ENCODE peak calls at places on chromosomes 1 and 21, in four cellular contexts. G, P, I and C are unnamed samples.

GRCh38 chr1:26677306-26678115 is 18.3 kb upstream of the ARID1A start:
- DNase-seq in G (peak), P (peak), I (peak), C (peak)

GRCh38 chr1:5718716-5719632 is 273.3 kb downstream of the NPHP4 start:
- DNase-seq in G (no peak), P (no peak), I (no peak), C (no peak)

GRCh38 chr1:213724640-213725536 is 262.9 kb upstream of the PROX1 start:
- DNase-seq in G (peak), P (peak), I (peak), C (no peak)

GRCh38 chr21:41816583-41817165 is 49.8 kb upstream of the RIPK4 start:
- DNase-seq in G (peak), P (peak), I (peak), C (peak)

GRCh38 chr1:172727956-172728603 is 69.2 kb downstream of the FASLG start:
- DNase-seq in G (no peak), P (no peak), I (no peak), C (peak)

GRCh38 chr1:106222415-106222814 is 834.1 kb upstream of the PRMT6 start:
- DNase-seq in G (no peak), P (no peak), I (no peak), C (no peak)

GRCh38 chr1:167748901-167749300 is 27.1 kb downstream of the MPZL1 start:
- DNase-seq in G (no peak), P (no peak), I (no peak), C (no peak)

GRCh38 chr1:216702170-216702569 is 21.1 kb downstream of the ESRRG start:
- DNase-seq in G (no peak), P (no peak), I (no peak), C (no peak)

GRCh38 chr1:85465791-85466134 is 804 bp upstream of the DDAH1 start:
- DNase-seq in G (no peak), P (no peak), I (no peak), C (no peak)

GRCh38 chr1:36161656-36162531 is 5.9 kb downstream of the MAP7D1 start:
- DNase-seq in G (no peak), P (no peak), I (peak), C (peak)

GRCh38 chr1:162530318-162530984 is 31.1 kb upstream of the UAP1 start:
- DNase-seq in G (no peak), P (no peak), I (no peak), C (no peak)

GRCh38 chr21:37450385-37451044 is 83.9 kb downstream of the DYRK1A start:
- DNase-seq in G (no peak), P (no peak), I (no peak), C (no peak)

GRCh38 chr1:247111636-247112478 is 7.7 kb upstream of the ZNF669 start:
- DNase-seq in G (peak), P (peak), I (peak), C (peak)

GRCh38 chr21:14603202-14603601 is 57.1 kb upstream of the SAMSN1 start:
- DNase-seq in G (no peak), P (no peak), I (no peak), C (no peak)

GRCh38 chr21:44793269-44794030 is 8.2 kb downstream of the UBE2G2 start:
- DNase-seq in G (peak), P (peak), I (peak), C (peak)

GRCh38 chr1:107926436-107927080 is 38.4 kb downstream of the VAV3 start:
- DNase-seq in G (no peak), P (no peak), I (no peak), C (no peak)

DNA sequence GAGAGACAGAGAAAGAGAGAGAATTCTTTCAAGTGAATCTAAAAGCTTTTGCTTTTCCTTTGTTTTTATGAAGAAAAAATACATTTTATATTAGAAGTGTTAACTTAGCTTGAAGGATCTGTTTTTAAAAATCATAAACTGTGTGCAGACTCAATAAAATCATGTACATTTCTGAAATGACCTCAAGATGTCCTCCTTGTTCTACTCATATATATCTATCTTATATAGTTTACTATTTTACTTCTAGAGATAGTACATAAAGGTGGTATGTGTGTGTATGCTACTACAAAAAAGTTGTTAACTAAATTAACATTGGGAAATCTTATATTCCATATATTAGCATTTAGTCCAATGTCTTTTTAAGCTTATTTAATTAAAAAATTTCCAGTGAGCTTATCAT is 117.6 kb downstream of the PTPRC start:
- DNase-seq in G (no peak), P (no peak), I (no peak), C (no peak)
- TF ChIP-seq CTCF in G (peak), P (peak), I (no peak), C (no peak)

GRCh38 chr1:2381741-2382620 is 9.4 kb downstream of the MORN1 start:
- DNase-seq in G (peak), P (peak), I (peak), C (peak)
- TF ChIP-seq CTCF in G (peak), P (peak), I (peak), C (peak)

DNA sequence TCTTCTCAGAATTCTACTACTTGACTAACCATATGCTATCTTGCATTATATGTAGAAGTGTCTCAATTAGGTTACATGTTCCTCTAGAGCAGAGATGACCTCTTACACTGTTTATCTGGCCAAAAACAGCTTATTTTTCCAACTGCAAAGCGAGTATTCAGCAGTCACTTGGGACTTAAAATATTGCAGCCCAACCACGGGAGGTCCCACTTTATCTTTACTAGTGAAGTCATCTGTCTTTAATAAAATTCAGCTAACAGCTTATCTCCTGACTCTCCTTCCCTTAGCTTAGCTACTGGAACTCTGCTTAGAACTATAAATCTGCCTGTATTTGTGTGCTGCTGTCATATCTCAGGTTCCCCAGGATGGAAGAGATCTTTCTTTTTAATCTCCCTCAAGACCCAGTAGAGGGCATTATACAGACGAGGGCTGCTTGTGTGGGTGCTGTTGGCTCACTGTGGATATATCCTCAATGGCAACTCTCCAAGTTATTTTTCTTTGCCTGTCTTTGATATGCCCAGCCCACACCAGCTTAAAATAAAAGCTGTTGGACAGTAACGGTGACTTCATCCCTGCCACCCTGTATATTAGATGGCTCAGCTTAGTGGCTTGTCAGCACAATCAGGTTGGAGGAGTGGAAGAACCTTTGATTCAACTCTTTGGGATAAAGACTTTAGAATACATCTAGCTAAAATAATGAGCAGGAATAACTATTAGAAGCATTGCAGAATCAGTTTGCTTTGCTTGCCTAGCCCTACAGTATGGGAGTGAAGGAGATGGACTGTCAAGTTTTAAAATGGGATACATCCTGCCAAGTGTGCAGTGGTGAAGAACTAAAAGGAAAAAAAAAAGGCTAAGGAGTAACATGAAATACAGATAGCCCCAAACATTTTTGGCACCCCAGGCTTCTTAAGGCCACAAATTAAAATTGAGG is 9.6 kb downstream of the ENSA start:
- DNase-seq in G (no peak), P (no peak), I (peak), C (peak)
- TF ChIP-seq CTCF in G (no peak), P (peak), I (peak), C (no peak)

GRCh38 chr1:13828454-13829151 is 128.6 kb downstream of the PRDM2 start:
- DNase-seq in G (peak), P (no peak), I (peak), C (peak)
- TF ChIP-seq CTCF in G (peak), P (peak), I (peak), C (no peak)

GRCh38 chr1:203271962-203272632 is 33.2 kb upstream of the BTG2 start:
- DNase-seq in G (peak), P (no peak), I (peak), C (no peak)

GRCh38 chr1:203271018-203271743 is 34.1 kb upstream of the BTG2 start:
- DNase-seq in G (peak), P (no peak), I (peak), C (peak)

GRCh38 chr1:203269654-203270020 is 35.7 kb upstream of the BTG2 start:
- DNase-seq in G (no peak), P (no peak), I (no peak), C (no peak)

GRCh38 chr1:203268901-203269653 is 36.2 kb upstream of the BTG2 start:
- DNase-seq in G (peak), P (no peak), I (no peak), C (peak)

GRCh38 chr1:203270448-203270847 is 34.9 kb upstream of the BTG2 start:
- DNase-seq in G (no peak), P (no peak), I (no peak), C (no peak)
- TF ChIP-seq CTCF in G (no peak), P (no peak), I (no peak), C (no peak)